ENCODE peak calls at places on chromosomes 3 and 15, in six cellular contexts. D is hepatocyte, Q is mesenchymal stem cell, O is OCI-LY7, P is fibroblast of lung, H is mammary epithelial cell. J is an unnamed sample. For H3K36me3 and H3K4me1, the result is how much of the 10 kb centered on the place peaks cover.

GRCh38 chr3:70849911-70850699 is 537.7 kb upstream of the MDFIC2 start:
- DNase-seq in D (peak), Q (peak), O (no peak), P (peak), H (peak), J (peak)

GRCh38 chr3:38738630-38739395 is 77.2 kb downstream of the SCN10A start:
- DNase-seq in D (peak), Q (peak), O (peak), P (peak), H (peak), J (no peak)

GRCh38 chr3:147397911-147398809 is 8.2 kb downstream of the ZIC4 start:
- DNase-seq in D (no peak), Q (no peak), O (no peak), P (no peak), H (no peak), J (no peak)

GRCh38 chr3:62174116-62174515 is 199.2 kb downstream of the FEZF2 start:
- DNase-seq in D (no peak), Q (no peak), O (no peak), P (no peak), H (no peak), J (no peak)

GRCh38 chr3:5222283-5223005 is 34.9 kb downstream of the EDEM1 start:
- DNase-seq in D (no peak), Q (no peak), O (no peak), P (no peak), H (no peak), J (no peak)

GRCh38 chr15:31299588-31300207 is 26.9 kb upstream of the KLF13 start:
- DNase-seq in D (no peak), Q (no peak), O (no peak), P (no peak), H (no peak), J (no peak)

GRCh38 chr15:35986072-35986666 is 440.2 kb upstream of the DPH6 start:
- DNase-seq in D (peak), Q (peak), O (no peak), P (peak), H (no peak), J (no peak)

GRCh38 chr3:159824341-159824740 is 164.3 kb upstream of the IL12A start:
- DNase-seq in D (peak), Q (peak), O (no peak), P (peak), H (peak), J (peak)

GRCh38 chr3:159416854-159417253 is 571.8 kb upstream of the IL12A start:
- DNase-seq in D (no peak), Q (peak), O (no peak), P (peak), H (no peak), J (no peak)

GRCh38 chr15:44810237-44810636 is 73.9 kb downstream of the TRIM69 start:
- DNase-seq in D (no peak), Q (no peak), O (no peak), P (no peak), H (no peak), J (no peak)

GRCh38 chr15:78739206-78739605 is 72.1 kb downstream of the ADAMTS7 start:
- DNase-seq in D (no peak), Q (no peak), O (no peak), P (no peak), H (no peak), J (no peak)

GRCh38 chr3:134445631-134446030 is 40.2 kb downstream of the ANAPC13 start:
- DNase-seq in D (peak), Q (peak), O (no peak), P (peak), H (peak), J (no peak)

DNA sequence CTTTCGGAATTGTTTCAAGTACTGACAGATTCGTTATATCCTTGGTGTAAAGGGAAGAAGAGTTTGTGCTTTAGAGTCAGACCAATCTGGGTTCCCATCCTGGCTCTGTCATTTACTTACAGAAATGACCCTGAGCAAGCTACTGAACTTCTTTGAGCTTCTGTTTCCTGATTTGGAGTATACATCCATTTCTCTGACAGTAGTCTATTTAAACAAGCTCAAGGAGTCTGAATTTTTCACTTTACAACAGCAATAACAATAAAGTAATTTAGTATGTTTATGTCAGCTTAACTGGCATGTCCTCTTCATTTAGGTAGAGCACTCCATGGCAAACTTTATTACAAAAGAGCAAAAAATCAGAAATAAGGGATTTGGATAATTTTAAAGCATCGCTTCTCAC is 27.8 kb downstream of the FAM98B start:
- DNase-seq in D (no peak), Q (no peak), O (no peak), P (no peak), H (no peak), J (no peak)
- H3K36me3 ChIP-seq in D (under half), Q (under half), O (half or more), P (under half), H (under half), J (under half)

DNA sequence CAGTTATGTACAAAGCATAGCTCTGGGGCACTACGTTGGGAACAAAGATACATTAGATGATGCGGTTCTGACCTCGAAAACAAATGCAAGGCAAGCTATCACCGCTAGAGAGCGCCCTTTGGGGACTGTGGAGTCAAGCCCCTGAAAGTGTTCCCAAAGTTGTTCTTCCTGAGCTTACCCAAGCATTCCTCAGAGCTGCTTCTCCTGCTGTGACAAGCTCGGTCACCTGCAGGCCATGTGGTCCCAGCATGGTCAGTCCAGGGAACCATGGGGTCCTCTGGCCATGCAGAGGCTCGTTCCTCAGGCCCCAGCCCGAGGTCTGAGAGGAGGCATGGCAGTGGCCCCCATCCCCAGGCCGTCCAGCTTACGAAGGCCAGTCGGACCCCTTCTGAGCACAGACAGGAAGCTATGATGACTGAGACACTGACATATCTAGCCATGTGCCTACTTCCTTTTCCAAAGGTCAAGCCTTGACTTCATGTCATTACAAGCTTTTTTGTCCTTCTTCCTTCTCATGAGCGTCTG is 79.5 kb downstream of the ATP10A start:
- DNase-seq in D (no peak), Q (no peak), O (peak), P (peak), H (no peak), J (no peak)
- H3K4me1 ChIP-seq in D (under half), Q (under half), O (under half), P (under half), H (under half), J (under half)

GRCh38 chr15:24848050-24848449 is 106.7 kb upstream of the SNRPN start:
- DNase-seq in D (peak), Q (peak), O (no peak), P (peak), H (no peak), J (no peak)
- H2AFZ ChIP-seq in D (peak), Q (no peak), O (no peak), P (no peak), H (no peak), J (peak)

GRCh38 chr3:126464093-126464492 is 11.6 kb downstream of the ZXDC start:
- DNase-seq in D (no peak), Q (no peak), O (no peak), P (no peak), H (no peak), J (no peak)
- H3K36me3 ChIP-seq in D (under half), Q (half or more), O (half or more), P (under half), H (half or more), J (under half)

GRCh38 chr15:63054281-63054683 is 11.7 kb downstream of the TPM1 start:
- DNase-seq in D (peak), Q (peak), O (no peak), P (no peak), H (no peak), J (no peak)
- H3K4me1 ChIP-seq in D (half or more), Q (under half), O (under half), P (half or more), H (under half), J (under half)

DNA sequence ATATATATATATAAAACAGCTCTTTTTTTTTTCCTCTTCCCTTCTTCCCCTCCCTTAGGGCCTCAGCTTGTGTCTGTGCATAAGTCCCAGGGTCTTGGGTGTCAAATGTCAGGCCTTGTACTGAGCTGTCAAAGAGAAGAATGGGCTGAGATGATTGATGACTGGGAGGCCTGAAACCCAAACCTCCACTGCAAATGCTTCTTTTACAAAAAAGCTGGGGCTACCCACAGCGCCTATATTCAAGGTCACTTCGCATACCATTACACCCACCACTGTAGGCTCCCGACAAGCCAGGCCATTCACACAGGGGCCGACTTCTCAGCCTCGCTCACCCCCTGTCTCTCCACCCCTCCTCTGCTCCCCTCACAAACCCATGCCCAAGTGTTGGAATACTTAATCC is 614.6 kb upstream of the NR2F2 start:
- DNase-seq in D (no peak), Q (no peak), O (no peak), P (no peak), H (no peak), J (no peak)
- H2AFZ ChIP-seq in D (no peak), Q (no peak), O (no peak), P (no peak), H (no peak), J (no peak)

DNA sequence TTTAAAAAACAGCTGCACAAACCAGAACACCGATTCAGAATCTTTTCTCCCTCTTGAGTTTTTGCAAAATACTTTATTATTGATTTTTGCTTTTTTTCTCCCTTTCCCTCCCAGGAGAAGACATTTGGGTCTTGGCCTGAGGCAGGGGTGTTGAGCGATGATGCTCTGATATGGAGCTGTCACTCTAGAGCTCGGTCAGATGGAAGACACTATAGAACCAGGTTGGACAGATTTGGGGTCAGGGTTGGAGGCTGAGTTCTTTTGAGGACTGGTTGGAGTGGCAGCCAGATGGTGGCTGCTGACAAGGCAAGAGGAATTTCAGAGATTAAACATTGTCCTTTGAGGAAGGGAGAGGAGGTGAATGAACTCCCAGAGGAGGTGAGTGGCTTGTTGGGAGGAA is 16.9 kb downstream of the CDAN1 start:
- DNase-seq in D (no peak), Q (no peak), O (no peak), P (no peak), H (no peak), J (no peak)
- H3K36me3 ChIP-seq in D (under half), Q (half or more), O (half or more), P (under half), H (under half), J (under half)

GRCh38 chr15:70087708-70088352 is 9.9 kb downstream of the TLE3 start:
- DNase-seq in D (no peak), Q (no peak), O (no peak), P (no peak), H (no peak), J (no peak)
- H3K4me1 ChIP-seq in D (under half), Q (under half), O (under half), P (under half), H (under half), J (under half)

DNA sequence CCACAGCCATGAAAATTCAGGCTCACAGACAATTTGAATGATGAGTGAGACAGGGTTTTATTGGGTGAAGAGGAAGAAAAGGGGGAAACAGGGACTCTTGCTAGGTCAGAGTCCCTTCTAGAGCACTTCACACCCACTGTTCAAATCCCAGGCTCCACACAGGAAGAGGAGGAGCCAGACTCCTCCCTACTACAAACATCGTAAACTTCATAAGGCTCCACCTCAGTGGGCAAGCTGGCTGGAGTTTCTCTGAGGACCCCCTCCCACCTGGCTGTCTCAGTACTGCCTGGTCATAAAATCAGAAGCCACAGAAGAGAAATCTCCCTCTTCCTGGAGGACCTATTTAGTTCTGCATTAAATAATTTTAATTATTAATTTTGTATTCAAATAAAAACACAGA is 80.3 kb upstream of the KCNMB2 start:
- DNase-seq in D (no peak), Q (no peak), O (no peak), P (no peak), H (no peak), J (no peak)
- H2AFZ ChIP-seq in D (no peak), Q (no peak), O (no peak), P (no peak), H (no peak), J (no peak)

DNA sequence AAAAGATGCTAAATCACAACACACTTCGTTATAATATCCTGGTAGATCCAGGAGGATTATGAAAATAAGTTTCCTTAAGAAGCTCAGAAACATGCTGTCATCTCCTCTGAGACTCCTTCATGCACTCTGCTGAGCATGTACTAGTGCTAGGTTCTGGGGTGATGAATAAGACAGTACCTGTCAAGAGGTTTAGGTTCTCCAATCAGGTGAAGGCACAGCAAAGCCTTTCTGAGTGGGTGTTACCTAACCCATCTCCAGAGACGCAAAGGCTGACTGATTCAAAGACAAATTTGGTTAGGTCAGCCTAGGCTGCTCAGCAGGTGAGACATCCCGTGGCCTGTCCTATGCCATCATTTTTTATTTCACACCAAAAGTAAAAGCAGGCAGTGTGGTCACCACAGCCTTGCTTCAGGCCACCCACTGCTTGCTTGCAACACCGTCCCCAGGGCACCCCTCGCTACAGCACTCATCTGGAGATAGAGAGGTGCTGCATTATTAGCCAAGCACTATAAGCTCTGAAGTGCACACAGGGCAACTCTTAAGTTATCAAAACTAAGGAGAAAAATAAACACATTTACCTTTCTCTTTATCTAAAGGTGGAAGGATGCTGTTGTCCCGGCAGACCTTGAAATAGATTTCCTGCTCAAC is 117.2 kb downstream of the TJP1 start:
- DNase-seq in D (no peak), Q (no peak), O (no peak), P (no peak), H (no peak), J (no peak)
- H3K36me3 ChIP-seq in D (under half), Q (half or more), O (under half), P (under half), H (under half), J (under half)

J was measured in keratinocyte.